ENCODE peak calls at places on chromosome 18, in six cellular contexts. F is IMR-90, D is mesenchymal stem cell, J is neuronal stem cell, T is H1, N is H9. E is an unnamed sample.

GRCh38 chr18:78494204-78494603 is 485.4 kb upstream of the SALL3 start:
- DNase-seq in F (no peak), D (no peak), J (no peak), T (no peak), N (no peak), E (peak; percentile 13)

GRCh38 chr18:9971313-9971920 is 57.6 kb downstream of the VAPA start:
- DNase-seq in F (peak; percentile 81), D (peak; percentile 79), J (peak; percentile 81), T (peak; percentile 89), N (peak; percentile 65), E (peak; percentile 78)

GRCh38 chr18:2980607-2980923 is 32.4 kb downstream of the LPIN2 start:
- DNase-seq in F (no peak), D (no peak), J (no peak), T (no peak), N (no peak), E (no peak)

GRCh38 chr18:1104265-1104792 is 199.7 kb downstream of the ADCYAP1 start:
- DNase-seq in F (no peak), D (peak; percentile 65), J (no peak), T (no peak), N (no peak), E (no peak)

GRCh38 chr18:14933049-14933851 is 185.3 kb downstream of the ANKRD30B start:
- DNase-seq in F (no peak), D (no peak), J (no peak), T (peak; percentile 35), N (no peak), E (no peak)

GRCh38 chr18:23069481-23069880 is 65.8 kb upstream of the CABLES1 start:
- DNase-seq in F (no peak), D (no peak), J (no peak), T (no peak), N (no peak), E (no peak)

GRCh38 chr18:5073026-5073944 is 123.8 kb downstream of the AKAIN1 start:
- DNase-seq in F (peak; percentile 15), D (peak; percentile 3), J (peak; percentile 35), T (peak; percentile 52), N (peak; percentile 38), E (peak; percentile 77)

GRCh38 chr18:63405986-63406385 is 16.3 kb downstream of the VPS4B start:
- DNase-seq in F (no peak), D (no peak), J (no peak), T (no peak), N (no peak), E (no peak)

GRCh38 chr18:74834424-74835309 is 237.0 kb downstream of the ZNF407 start:
- DNase-seq in F (peak; percentile 11), D (no peak), J (no peak), T (no peak), N (no peak), E (peak; percentile 52)
- H2BK15ac ChIP-seq in F (peak overlapping the region; percentile 37), D (no peak overlapping the region), J (no peak overlapping the region), T (no peak overlapping the region), N (no peak overlapping the region), E (no peak overlapping the region)

DNA sequence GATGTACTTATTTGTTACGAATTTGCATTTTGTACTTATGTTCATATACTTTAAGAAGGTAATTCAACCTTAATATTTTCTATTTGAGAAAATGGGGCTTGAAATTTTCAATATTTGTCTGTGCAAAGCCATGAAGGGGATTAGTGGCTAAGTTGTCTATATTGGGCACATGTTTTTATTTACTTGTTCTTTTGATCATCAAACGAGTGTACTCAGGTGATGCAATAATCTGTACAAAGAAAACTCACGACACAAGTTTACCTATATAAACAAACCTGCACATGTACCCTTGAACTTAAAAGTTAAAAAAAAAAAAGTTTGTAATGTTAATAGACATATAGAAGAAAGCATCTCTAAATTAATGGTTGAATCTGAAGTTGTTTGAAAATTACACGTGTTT is 658.9 kb upstream of the SYT4 start:
- DNase-seq in F (no peak), D (no peak), J (no peak), T (no peak), N (no peak), E (no peak)
- H2BK15ac ChIP-seq in F (no peak overlapping the region), D (no peak overlapping the region), J (no peak overlapping the region), T (no peak overlapping the region), N (no peak overlapping the region), E (no peak overlapping the region)

DNA sequence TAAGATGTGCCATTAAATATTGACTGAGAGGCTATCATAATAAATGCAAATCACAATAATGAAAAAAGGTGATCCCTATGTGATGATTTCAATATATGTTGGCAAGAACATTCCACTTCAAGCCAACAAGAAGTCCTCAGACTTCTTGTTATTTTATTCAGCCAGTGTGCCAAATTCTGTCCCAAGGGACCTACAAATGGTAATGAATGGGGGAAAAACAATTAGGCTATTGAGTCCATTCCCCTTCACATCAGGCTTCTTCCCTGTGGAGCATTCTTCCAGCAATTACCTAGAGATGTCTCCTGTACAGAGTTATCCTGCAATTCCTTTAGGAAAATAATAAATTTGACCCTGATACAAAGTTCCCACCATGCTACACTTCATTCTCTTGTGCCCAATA is 144.4 kb downstream of the PIEZO2 start:
- DNase-seq in F (no peak), D (no peak), J (no peak), T (no peak), N (no peak), E (no peak)
- H2BK15ac ChIP-seq in F (peak overlapping the region; percentile 75), D (no peak overlapping the region), J (no peak overlapping the region), T (no peak overlapping the region), N (no peak overlapping the region), E (no peak overlapping the region)

GRCh38 chr18:32372047-32372380 is 98.7 kb downstream of the GAREM1 start:
- DNase-seq in F (no peak), D (no peak), J (no peak), T (no peak), N (no peak), E (no peak)
- H2BK15ac ChIP-seq in F (no peak overlapping the region), D (no peak overlapping the region), J (no peak overlapping the region), T (no peak overlapping the region), N (no peak overlapping the region), E (no peak overlapping the region)

DNA sequence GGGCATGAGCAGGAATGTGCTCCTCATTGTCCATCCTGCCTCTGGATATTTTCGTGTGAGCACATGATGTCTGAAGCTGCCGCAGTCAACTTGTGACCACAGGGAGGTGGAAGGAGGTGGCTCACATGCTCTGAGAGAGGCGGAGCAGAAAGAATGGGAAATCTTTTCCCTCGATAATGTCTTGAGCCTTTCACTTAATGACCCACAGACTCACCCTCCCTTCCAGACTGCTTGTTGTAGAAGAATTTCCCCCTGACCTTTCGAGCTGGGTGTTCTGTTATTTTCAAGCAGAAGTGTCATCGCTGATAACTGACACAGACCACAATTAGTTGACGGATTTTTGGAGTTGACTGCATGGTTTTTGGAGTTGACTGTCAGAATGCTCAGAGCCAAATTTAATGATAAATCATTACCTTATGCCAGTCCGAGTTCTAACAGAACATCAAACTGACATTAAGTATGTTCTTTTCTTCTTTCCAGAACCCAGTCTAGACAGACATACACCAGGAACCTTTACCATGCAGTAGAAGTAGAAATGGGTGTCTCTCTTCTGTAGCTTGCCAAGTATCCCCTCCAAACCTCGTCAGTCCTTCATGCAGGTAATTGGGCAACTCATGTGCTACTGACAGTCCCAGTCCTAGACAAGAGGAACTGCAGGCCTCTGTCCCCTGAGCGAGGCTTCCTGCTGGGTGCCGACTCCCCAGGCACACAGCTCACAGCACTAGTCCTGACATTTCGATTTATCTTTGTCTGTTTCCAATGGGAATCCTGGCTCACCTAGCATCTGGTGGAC is 29.4 kb upstream of the RTTN start:
- DNase-seq in F (peak; percentile 62), D (peak; percentile 88), J (no peak), T (no peak), N (no peak), E (peak; percentile 67)
- H2BK15ac ChIP-seq in F (no peak overlapping the region), D (peak overlapping the region; percentile 41), J (no peak overlapping the region), T (no peak overlapping the region), N (no peak overlapping the region), E (no peak overlapping the region)

GRCh38 chr18:35717182-35717581 is 135.6 kb downstream of the GALNT1 start:
- DNase-seq in F (no peak), D (no peak), J (no peak), T (no peak), N (no peak), E (no peak)

GRCh38 chr18:35713545-35713944 is 132.0 kb downstream of the GALNT1 start:
- DNase-seq in F (peak; percentile 39), D (peak; percentile 34), J (no peak), T (no peak), N (no peak), E (peak; percentile 71)

GRCh38 chr18:35715139-35715538 is 133.6 kb downstream of the GALNT1 start:
- DNase-seq in F (no peak), D (no peak), J (no peak), T (no peak), N (no peak), E (no peak)

GRCh38 chr18:35714539-35714938 is 133.0 kb downstream of the GALNT1 start:
- DNase-seq in F (no peak), D (no peak), J (no peak), T (no peak), N (no peak), E (no peak)

DNA sequence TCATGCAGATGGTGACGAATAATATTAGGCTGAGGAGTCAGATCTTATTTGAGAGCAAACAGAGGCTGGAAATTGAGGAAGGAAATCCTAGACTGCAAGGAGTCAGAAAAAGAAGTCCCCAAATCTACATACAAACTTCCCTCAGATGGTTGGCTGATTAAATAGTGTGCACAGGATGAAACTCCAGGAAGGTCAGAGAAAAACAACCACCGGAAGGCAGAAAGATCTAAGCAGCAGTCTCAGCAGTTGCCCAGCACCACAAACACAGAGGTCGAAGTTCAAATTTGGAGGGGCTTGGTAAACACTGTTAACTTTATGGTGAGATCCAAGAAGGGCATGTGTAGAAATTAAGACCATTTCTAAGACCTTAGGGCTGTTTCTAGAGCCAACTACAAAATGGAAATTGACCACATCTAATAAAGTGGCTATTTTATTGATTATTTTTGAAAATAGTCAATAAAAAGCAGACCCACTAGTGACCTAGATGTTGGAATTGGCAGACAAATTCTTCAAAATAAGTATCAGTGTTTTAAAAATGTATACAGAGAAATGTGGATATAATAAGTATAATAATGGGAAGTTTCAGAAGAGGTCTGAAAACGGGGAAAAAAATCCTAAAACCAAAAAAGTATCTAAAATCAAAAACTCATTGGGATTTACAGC is 134.8 kb downstream of the GALNT1 start:
- DNase-seq in F (no peak), D (no peak), J (no peak), T (no peak), N (no peak), E (no peak)
- H2BK15ac ChIP-seq in F (no peak overlapping the region), D (no peak overlapping the region), J (no peak overlapping the region), T (no peak overlapping the region), N (no peak overlapping the region), E (no peak overlapping the region)

GRCh38 chr18:47585136-47585535 is 333.7 kb upstream of the SKOR2 start:
- DNase-seq in F (no peak), D (no peak), J (no peak), T (no peak), N (no peak), E (no peak)
- H2BK15ac ChIP-seq in F (no peak overlapping the region), D (no peak overlapping the region), J (no peak overlapping the region), T (no peak overlapping the region), N (no peak overlapping the region), E (no peak overlapping the region)

E was measured in mesendoderm.